ENCODE peak calls at places on chromosomes 1 and 21, in ten cellular contexts. One of them, this sample, is unnamed. For H3K4me1, the result is how much of the 10 kb centered on the place peaks cover.

GRCh38 chr21:28714795-28715464 is 277.7 kb downstream of the LTN1 start:
- DNase-seq in ovary: no peak
- DNase-seq in testis: no peak
- DNase-seq in thyroid gland: no peak
- DNase-seq in body of pancreas: no peak
- DNase-seq in breast epithelium: no peak
- DNase-seq in A549: no peak
- DNase-seq in endothelial cell of umbilical vein: no peak
- DNase-seq in heart left ventricle: no peak
- DNase-seq in stomach: no peak
- DNase-seq in this sample: no peak

GRCh38 chr1:202018476-202019234 is 8.3 kb downstream of the ELF3 start:
- DNase-seq in endothelial cell of umbilical vein: no peak
- DNase-seq in stomach: peak
- DNase-seq in testis: no peak
- DNase-seq in heart left ventricle: no peak
- DNase-seq in A549: peak
- DNase-seq in ovary: no peak
- DNase-seq in body of pancreas: peak
- DNase-seq in thyroid gland: no peak
- DNase-seq in breast epithelium: peak
- DNase-seq in this sample: no peak

GRCh38 chr1:99447716-99448115 is 183.4 kb downstream of the PLPPR4 start:
- DNase-seq in breast epithelium: no peak
- DNase-seq in testis: no peak
- DNase-seq in thyroid gland: no peak
- DNase-seq in A549: no peak
- DNase-seq in body of pancreas: no peak
- DNase-seq in ovary: no peak
- DNase-seq in endothelial cell of umbilical vein: no peak
- DNase-seq in stomach: no peak
- DNase-seq in heart left ventricle: no peak
- DNase-seq in this sample: no peak

GRCh38 chr1:90474731-90475130 is 242.4 kb downstream of the BARHL2 start:
- DNase-seq in breast epithelium: no peak
- DNase-seq in heart left ventricle: no peak
- DNase-seq in endothelial cell of umbilical vein: no peak
- DNase-seq in stomach: no peak
- DNase-seq in ovary: no peak
- DNase-seq in body of pancreas: no peak
- DNase-seq in testis: no peak
- DNase-seq in thyroid gland: no peak
- DNase-seq in A549: no peak
- DNase-seq in this sample: no peak

GRCh38 chr1:16986596-16987361 is 6.4 kb upstream of the MFAP2 start:
- DNase-seq in ovary: no peak
- DNase-seq in breast epithelium: no peak
- DNase-seq in thyroid gland: no peak
- DNase-seq in A549: no peak
- DNase-seq in heart left ventricle: no peak
- DNase-seq in stomach: no peak
- DNase-seq in testis: no peak
- DNase-seq in body of pancreas: no peak
- DNase-seq in endothelial cell of umbilical vein: no peak
- DNase-seq in this sample: no peak

GRCh38 chr1:34985063-34985770 is at the start of gene TMEM35B:
- DNase-seq in breast epithelium: no peak
- DNase-seq in endothelial cell of umbilical vein: peak
- DNase-seq in stomach: peak
- DNase-seq in A549: peak
- DNase-seq in thyroid gland: peak
- DNase-seq in testis: peak
- DNase-seq in heart left ventricle: peak
- DNase-seq in ovary: peak
- DNase-seq in body of pancreas: peak
- DNase-seq in this sample: no peak

GRCh38 chr1:42173155-42173933 is 8.8 kb upstream of the GUCA2A start:
- DNase-seq in ovary: peak
- DNase-seq in testis: peak
- DNase-seq in stomach: peak
- DNase-seq in body of pancreas: peak
- DNase-seq in endothelial cell of umbilical vein: peak
- DNase-seq in A549: peak
- DNase-seq in breast epithelium: no peak
- DNase-seq in heart left ventricle: peak
- DNase-seq in thyroid gland: peak
- DNase-seq in this sample: no peak

GRCh38 chr1:34164510-34165381 is at the start of gene CSMD2:
- DNase-seq in body of pancreas: no peak
- DNase-seq in heart left ventricle: no peak
- DNase-seq in testis: peak
- DNase-seq in thyroid gland: peak
- DNase-seq in breast epithelium: no peak
- DNase-seq in stomach: no peak
- DNase-seq in A549: peak
- DNase-seq in endothelial cell of umbilical vein: peak
- DNase-seq in ovary: no peak
- DNase-seq in this sample: no peak

GRCh38 chr1:236451796-236452373 is 57.8 kb downstream of the EDARADD start:
- DNase-seq in thyroid gland: peak
- DNase-seq in testis: peak
- DNase-seq in endothelial cell of umbilical vein: peak
- DNase-seq in body of pancreas: peak
- DNase-seq in breast epithelium: no peak
- DNase-seq in A549: peak
- DNase-seq in stomach: peak
- DNase-seq in heart left ventricle: no peak
- DNase-seq in ovary: no peak
- DNase-seq in this sample: no peak

GRCh38 chr1:205477759-205478247 is 22.0 kb upstream of the BLACAT1 start:
- DNase-seq in thyroid gland: peak
- DNase-seq in breast epithelium: peak
- DNase-seq in heart left ventricle: peak
- DNase-seq in testis: peak
- DNase-seq in ovary: peak
- DNase-seq in A549: peak
- DNase-seq in body of pancreas: peak
- DNase-seq in endothelial cell of umbilical vein: no peak
- DNase-seq in stomach: peak
- DNase-seq in this sample: no peak

GRCh38 chr1:235910357-235911299 is 43.9 kb upstream of the LYST start:
- DNase-seq in breast epithelium: no peak
- DNase-seq in ovary: no peak
- DNase-seq in A549: peak
- DNase-seq in endothelial cell of umbilical vein: peak
- DNase-seq in body of pancreas: no peak
- DNase-seq in thyroid gland: peak
- DNase-seq in stomach: peak
- DNase-seq in testis: no peak
- DNase-seq in heart left ventricle: no peak
- DNase-seq in this sample: no peak

GRCh38 chr1:245605480-245606156 is 450.8 kb downstream of the KIF26B start:
- DNase-seq in breast epithelium: no peak
- DNase-seq in thyroid gland: peak
- DNase-seq in body of pancreas: no peak
- DNase-seq in ovary: no peak
- DNase-seq in endothelial cell of umbilical vein: no peak
- DNase-seq in testis: no peak
- DNase-seq in heart left ventricle: no peak
- DNase-seq in stomach: no peak
- DNase-seq in A549: no peak
- DNase-seq in this sample: no peak

GRCh38 chr1:166974647-166975345 is 544 bp downstream of the ILDR2 start:
- DNase-seq in breast epithelium: no peak
- DNase-seq in endothelial cell of umbilical vein: no peak
- DNase-seq in testis: peak
- DNase-seq in heart left ventricle: peak
- DNase-seq in stomach: no peak
- DNase-seq in body of pancreas: no peak
- DNase-seq in ovary: no peak
- DNase-seq in thyroid gland: peak
- DNase-seq in A549: no peak
- DNase-seq in this sample: no peak

GRCh38 chr1:95236784-95237575 is 3.0 kb downstream of the RWDD3 start:
- DNase-seq in heart left ventricle: no peak
- DNase-seq in stomach: no peak
- DNase-seq in ovary: no peak
- DNase-seq in breast epithelium: no peak
- DNase-seq in body of pancreas: no peak
- DNase-seq in endothelial cell of umbilical vein: no peak
- DNase-seq in testis: no peak
- DNase-seq in A549: no peak
- DNase-seq in thyroid gland: no peak
- DNase-seq in this sample: no peak

GRCh38 chr1:225111000-225111399 is 181.5 kb downstream of the DNAH14 start:
- DNase-seq in A549: no peak
- DNase-seq in stomach: no peak
- DNase-seq in heart left ventricle: no peak
- DNase-seq in thyroid gland: no peak
- DNase-seq in testis: no peak
- DNase-seq in body of pancreas: no peak
- DNase-seq in endothelial cell of umbilical vein: no peak
- DNase-seq in breast epithelium: no peak
- DNase-seq in ovary: no peak
- DNase-seq in this sample: no peak
- TF ChIP-seq POLR2A in A549: no peak
- TF ChIP-seq POLR2A in stomach: no peak
- TF ChIP-seq POLR2A in heart left ventricle: no peak
- TF ChIP-seq POLR2A in thyroid gland: no peak
- TF ChIP-seq POLR2A in testis: no peak
- TF ChIP-seq POLR2A in body of pancreas: no peak
- TF ChIP-seq POLR2A in endothelial cell of umbilical vein: no peak
- TF ChIP-seq POLR2A in breast epithelium: no peak
- TF ChIP-seq POLR2A in ovary: no peak
- TF ChIP-seq POLR2A in this sample: no peak

GRCh38 chr21:41615613-41616012 is 107.7 kb upstream of the TMPRSS2 start:
- DNase-seq in breast epithelium: peak
- DNase-seq in endothelial cell of umbilical vein: no peak
- DNase-seq in A549: no peak
- DNase-seq in ovary: no peak
- DNase-seq in testis: no peak
- DNase-seq in heart left ventricle: no peak
- DNase-seq in thyroid gland: no peak
- DNase-seq in stomach: no peak
- DNase-seq in body of pancreas: no peak
- DNase-seq in this sample: no peak
- H3K4me1 ChIP-seq in breast epithelium: under half
- H3K4me1 ChIP-seq in endothelial cell of umbilical vein: under half
- H3K4me1 ChIP-seq in A549: under half
- H3K4me1 ChIP-seq in ovary: under half
- H3K4me1 ChIP-seq in testis: under half
- H3K4me1 ChIP-seq in heart left ventricle: under half
- H3K4me1 ChIP-seq in thyroid gland: under half
- H3K4me1 ChIP-seq in stomach: under half
- H3K4me1 ChIP-seq in body of pancreas: under half
- H3K4me1 ChIP-seq in this sample: under half

GRCh38 chr1:23555949-23556640 is 3.2 kb downstream of the ID3 start:
- DNase-seq in stomach: no peak
- DNase-seq in thyroid gland: no peak
- DNase-seq in endothelial cell of umbilical vein: peak
- DNase-seq in breast epithelium: no peak
- DNase-seq in testis: no peak
- DNase-seq in ovary: peak
- DNase-seq in A549: peak
- DNase-seq in body of pancreas: peak
- DNase-seq in heart left ventricle: peak
- DNase-seq in this sample: no peak

GRCh38 chr1:23558140-23558871 is 995 bp downstream of the ID3 start:
- DNase-seq in ovary: peak
- DNase-seq in testis: peak
- DNase-seq in thyroid gland: peak
- DNase-seq in heart left ventricle: peak
- DNase-seq in body of pancreas: peak
- DNase-seq in stomach: peak
- DNase-seq in A549: peak
- DNase-seq in endothelial cell of umbilical vein: peak
- DNase-seq in breast epithelium: no peak
- DNase-seq in this sample: no peak

GRCh38 chr1:23555225-23555801 is 4.0 kb downstream of the ID3 start:
- DNase-seq in ovary: peak
- DNase-seq in testis: no peak
- DNase-seq in heart left ventricle: peak
- DNase-seq in breast epithelium: no peak
- DNase-seq in endothelial cell of umbilical vein: peak
- DNase-seq in A549: peak
- DNase-seq in body of pancreas: peak
- DNase-seq in stomach: no peak
- DNase-seq in thyroid gland: no peak
- DNase-seq in this sample: no peak

GRCh38 chr1:23557471-23558124 is 1.7 kb downstream of the ID3 start:
- DNase-seq in A549: no peak
- DNase-seq in ovary: no peak
- DNase-seq in stomach: no peak
- DNase-seq in thyroid gland: no peak
- DNase-seq in body of pancreas: no peak
- DNase-seq in heart left ventricle: no peak
- DNase-seq in breast epithelium: no peak
- DNase-seq in testis: no peak
- DNase-seq in endothelial cell of umbilical vein: peak
- DNase-seq in this sample: no peak

DNA sequence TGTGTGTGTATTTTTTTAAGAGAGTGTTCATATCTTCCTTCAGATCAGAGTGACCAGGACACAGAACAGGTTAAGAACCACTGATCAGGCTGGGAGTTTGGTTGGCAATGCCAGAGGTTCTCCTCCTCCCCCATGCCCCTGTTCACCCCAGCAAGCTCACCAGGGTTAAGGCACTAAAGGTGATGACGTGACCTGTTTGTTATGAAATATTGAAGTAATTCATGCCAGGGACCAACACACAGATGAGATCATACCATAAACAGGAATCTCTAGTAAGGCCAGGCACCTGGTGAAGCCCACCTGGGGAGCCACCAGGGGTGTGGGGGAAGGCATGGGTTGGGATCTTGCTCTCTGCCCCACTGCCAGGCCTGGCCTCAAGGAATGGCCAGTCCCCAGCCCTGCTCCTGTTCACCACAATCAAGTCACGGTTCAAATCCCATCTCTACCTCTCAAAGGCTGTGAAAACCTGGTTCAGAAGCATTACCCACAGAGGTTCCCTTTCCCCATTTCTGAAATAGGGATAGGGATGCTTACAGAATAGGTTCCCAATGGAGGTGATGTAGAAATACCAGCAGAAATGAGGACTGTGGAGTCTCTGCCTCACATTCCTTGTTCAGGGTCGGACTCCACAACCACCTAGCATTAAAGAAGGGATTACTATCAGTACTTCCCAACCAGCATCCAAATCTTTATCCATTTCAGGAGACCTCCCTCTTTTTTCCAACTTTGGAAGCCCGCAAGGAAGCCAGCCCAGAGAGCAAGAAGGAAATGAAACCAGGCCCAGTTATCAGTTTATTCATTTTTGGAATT is 2.4 kb downstream of the ID3 start:
- DNase-seq in breast epithelium: no peak
- DNase-seq in thyroid gland: no peak
- DNase-seq in endothelial cell of umbilical vein: peak
- DNase-seq in testis: no peak
- DNase-seq in stomach: no peak
- DNase-seq in A549: peak
- DNase-seq in body of pancreas: peak
- DNase-seq in heart left ventricle: no peak
- DNase-seq in ovary: no peak
- DNase-seq in this sample: no peak
- TF ChIP-seq POLR2A in breast epithelium: no peak
- TF ChIP-seq POLR2A in thyroid gland: no peak
- TF ChIP-seq POLR2A in endothelial cell of umbilical vein: peak
- TF ChIP-seq POLR2A in testis: no peak
- TF ChIP-seq POLR2A in stomach: no peak
- TF ChIP-seq POLR2A in A549: peak
- TF ChIP-seq POLR2A in body of pancreas: peak
- TF ChIP-seq POLR2A in heart left ventricle: no peak
- TF ChIP-seq POLR2A in ovary: no peak
- TF ChIP-seq POLR2A in this sample: no peak

GRCh38 chr21:45930231-45930760 is 51.3 kb upstream of the COL6A1 start:
- DNase-seq in A549: no peak
- DNase-seq in endothelial cell of umbilical vein: no peak
- DNase-seq in thyroid gland: no peak
- DNase-seq in stomach: no peak
- DNase-seq in testis: no peak
- DNase-seq in breast epithelium: no peak
- DNase-seq in body of pancreas: no peak
- DNase-seq in ovary: no peak
- DNase-seq in heart left ventricle: no peak
- DNase-seq in this sample: no peak
- H3K4me1 ChIP-seq in A549: under half
- H3K4me1 ChIP-seq in endothelial cell of umbilical vein: under half
- H3K4me1 ChIP-seq in thyroid gland: under half
- H3K4me1 ChIP-seq in stomach: under half
- H3K4me1 ChIP-seq in testis: under half
- H3K4me1 ChIP-seq in breast epithelium: under half
- H3K4me1 ChIP-seq in body of pancreas: under half
- H3K4me1 ChIP-seq in ovary: under half
- H3K4me1 ChIP-seq in heart left ventricle: under half
- H3K4me1 ChIP-seq in this sample: under half